ENCODE peak calls at places on chromosomes 5 and 9, in four cellular contexts. O is fibroblast of mammary gland, M is HAP-1, H is HepG2. W is an unnamed sample.

GRCh38 chr5:51096859-51097258 is 286.4 kb upstream of the ISL1 start:
- DNase-seq in O (no peak), M (no peak), H (no peak), W (no peak)

GRCh38 chr5:69299625-69300024 is 33.0 kb downstream of the CCDC125 start:
- DNase-seq in H (no peak), O (no peak), M (no peak), W (no peak)

GRCh38 chr9:76926846-76927245 is 20.9 kb upstream of the PRUNE2 start:
- DNase-seq in M (no peak), O (no peak), H (no peak), W (no peak)

GRCh38 chr5:80185095-80185494 is 70.8 kb downstream of the SERINC5 start:
- DNase-seq in M (no peak), H (no peak), O (no peak), W (no peak)

GRCh38 chr9:38338359-38339014 is 54.0 kb upstream of the ALDH1B1 start:
- DNase-seq in O (no peak), M (no peak), H (no peak), W (no peak)

GRCh38 chr9:73269430-73270101 is 117.9 kb downstream of the ANXA1 start:
- DNase-seq in H (peak; percentile 44), O (peak; percentile 59), M (no peak), W (no peak)

GRCh38 chr9:73775757-73776156 is 624.1 kb downstream of the ANXA1 start:
- DNase-seq in M (no peak), O (peak; percentile 63), H (no peak), W (no peak)

GRCh38 chr5:109145139-109145538 is 264.6 kb downstream of the PJA2 start:
- DNase-seq in H (no peak), M (no peak), O (no peak), W (no peak)

GRCh38 chr5:171926311-171926710 is 80.1 kb downstream of the FBXW11 start:
- DNase-seq in O (no peak), M (peak; percentile 19), H (no peak), W (no peak)

GRCh38 chr9:76716270-76716669 is 48.0 kb upstream of the PCA3 start:
- DNase-seq in O (peak; percentile 57), H (no peak), M (no peak), W (no peak)

GRCh38 chr9:6272229-6272597 is 56.0 kb upstream of the TPD52L3 start:
- DNase-seq in H (peak; percentile 76), M (no peak), O (peak; percentile 94), W (peak; percentile 38)

GRCh38 chr9:35423499-35423898 is 66.4 kb upstream of the RUSC2 start:
- DNase-seq in M (no peak), H (peak; percentile 97), O (peak; percentile 9), W (no peak)

GRCh38 chr5:168843277-168843997 is 264.3 kb upstream of the PANK3 start:
- DNase-seq in O (peak; percentile 68), H (no peak), M (no peak), W (no peak)

GRCh38 chr9:33175633-33176325 is 8.6 kb upstream of the B4GALT1 start:
- DNase-seq in H (no peak), O (no peak), M (no peak), W (no peak)

GRCh38 chr5:10635257-10635860 is 71.5 kb downstream of the ANKRD33B start:
- DNase-seq in M (no peak), H (no peak), O (peak; percentile 74), W (no peak)

GRCh38 chr5:154478752-154479159 is 729 bp upstream of the HAND1 start:
- DNase-seq in O (peak; percentile 10), H (no peak), M (no peak), W (no peak)

GRCh38 chr9:93676310-93677054 is 100.1 kb downstream of the PHF2 start:
- DNase-seq in O (no peak), H (no peak), M (peak; percentile 4), W (no peak)

GRCh38 chr5:120788481-120788880 is 324.4 kb downstream of the PRR16 start:
- DNase-seq in O (no peak), H (no peak), M (no peak), W (no peak)

GRCh38 chr5:2690293-2690692 is 61.2 kb downstream of the IRX2 start:
- DNase-seq in H (no peak), O (no peak), M (no peak), W (no peak)

DNA sequence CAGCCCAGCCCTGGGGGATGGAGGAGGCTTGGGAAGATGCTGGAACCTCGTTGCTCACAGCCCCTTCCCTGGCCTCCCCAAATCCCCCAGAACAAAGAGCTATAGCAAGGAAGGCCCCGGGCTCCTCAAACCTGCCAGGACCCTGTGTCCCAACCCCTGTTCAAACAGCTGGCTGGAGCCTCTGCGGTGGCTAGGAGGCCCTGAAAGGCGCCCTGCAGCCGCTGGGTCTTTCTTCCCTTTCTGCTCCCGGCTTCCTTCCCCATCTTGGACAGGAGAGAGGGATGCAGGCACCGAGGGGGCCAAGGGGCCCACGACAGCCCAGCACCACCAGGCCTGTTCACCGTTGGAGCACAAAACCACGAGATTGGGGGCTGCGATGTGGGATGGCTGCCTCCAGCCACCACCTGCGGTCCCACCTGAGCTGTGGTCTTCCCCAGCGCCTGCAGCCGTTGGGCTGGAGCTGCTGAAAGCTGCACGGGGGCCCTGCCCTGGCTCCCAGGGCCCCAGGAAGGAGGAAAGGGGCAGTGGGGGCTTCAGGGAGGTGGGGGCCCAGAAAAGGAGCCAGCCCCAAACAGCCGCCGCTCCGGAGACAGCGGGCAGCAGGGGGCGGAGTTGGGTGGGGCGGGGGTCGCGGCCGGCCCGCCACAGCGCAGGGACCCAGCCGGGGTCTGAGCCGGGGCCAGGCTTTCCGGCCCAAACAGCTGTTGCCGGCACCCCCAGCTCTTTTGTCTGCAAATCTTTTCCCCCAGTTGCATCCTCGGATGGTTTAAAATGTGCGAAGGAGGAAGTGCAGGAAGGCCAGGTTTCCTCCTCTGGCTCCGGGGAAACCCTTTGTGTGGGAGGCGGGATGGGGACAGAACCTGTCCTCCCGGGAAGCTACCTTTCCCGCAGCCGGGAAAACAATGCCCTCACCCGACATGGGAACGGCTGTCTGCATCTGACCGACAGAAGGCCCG is 16.1 kb downstream of the NOTCH1 start:
- DNase-seq in O (no peak), H (no peak), M (no peak), W (no peak)
- H3K4me3 ChIP-seq in O (no peak overlapping the region), H (no peak overlapping the region), M (no peak overlapping the region), W (no peak overlapping the region)

GRCh38 chr5:43309657-43310056 is 3.6 kb downstream of the HMGCS1 start:
- DNase-seq in O (no peak), M (no peak), H (no peak), W (no peak)
- H3K4me3 ChIP-seq in O (peak overlapping the region; percentile 99), M (no peak overlapping the region), H (no peak overlapping the region), W (no peak overlapping the region)

GRCh38 chr5:32110081-32110696 is 63.9 kb downstream of the GOLPH3 start:
- DNase-seq in M (no peak), H (no peak), O (no peak), W (no peak)

GRCh38 chr5:32116574-32117313 is 57.4 kb downstream of the GOLPH3 start:
- DNase-seq in O (peak; percentile 17), H (no peak), M (no peak), W (no peak)

DNA sequence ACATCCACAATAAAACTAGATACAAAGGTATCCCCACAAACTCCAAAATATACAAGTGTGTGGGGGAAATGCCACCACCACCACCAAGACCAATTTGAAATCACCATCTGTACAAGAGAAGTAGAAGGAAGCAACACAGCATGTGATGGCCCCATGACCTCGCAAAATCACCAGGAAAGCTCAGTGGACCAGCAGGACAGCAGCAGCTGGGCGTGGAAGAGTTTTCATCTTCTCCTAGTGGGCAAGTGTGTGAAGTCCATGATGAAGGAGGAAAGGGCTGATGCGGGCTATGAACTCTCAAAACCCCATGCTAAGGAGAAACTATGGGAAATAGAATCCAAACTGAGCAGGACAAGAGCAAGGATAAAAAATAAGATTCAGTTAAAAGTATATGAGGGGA is 58.1 kb downstream of the GOLPH3 start:
- DNase-seq in O (no peak), H (no peak), M (no peak), W (no peak)
- H3K4me3 ChIP-seq in O (no peak overlapping the region), H (no peak overlapping the region), M (no peak overlapping the region), W (no peak overlapping the region)

DNA sequence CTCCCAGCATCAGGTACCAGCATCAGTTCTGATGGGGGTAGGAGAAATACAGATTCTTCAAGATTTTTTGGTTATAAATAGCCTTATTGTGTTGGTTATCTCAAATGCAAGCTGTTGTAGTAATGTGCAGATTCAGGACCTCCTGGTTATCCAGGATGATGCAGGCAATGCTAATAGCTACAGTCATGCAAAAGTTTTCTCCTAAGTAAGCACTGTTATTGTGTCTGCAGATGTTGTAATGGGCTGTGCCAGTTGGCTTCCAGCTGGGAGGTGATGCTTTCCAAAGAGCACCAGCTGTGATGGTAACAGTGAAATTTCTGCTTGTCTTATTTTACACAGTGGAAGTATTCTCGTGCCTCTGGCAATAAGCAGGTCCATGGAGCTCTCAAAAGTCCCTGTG is 719.2 kb upstream of the CTNND2 start:
- DNase-seq in M (no peak), O (no peak), H (no peak), W (no peak)
- H3K4me3 ChIP-seq in M (no peak overlapping the region), O (no peak overlapping the region), H (no peak overlapping the region), W (no peak overlapping the region)

GRCh38 chr5:147081256-147081872 is 153.5 kb upstream of the STK32A start:
- DNase-seq in M (no peak), O (no peak), H (no peak), W (no peak)
- H3K4me3 ChIP-seq in M (no peak overlapping the region), O (no peak overlapping the region), H (no peak overlapping the region), W (no peak overlapping the region)

GRCh38 chr9:70481471-70481870 is 67.0 kb upstream of the KLF9 start:
- DNase-seq in M (no peak), H (no peak), O (no peak), W (no peak)
- H3K4me3 ChIP-seq in M (no peak overlapping the region), H (no peak overlapping the region), O (no peak overlapping the region), W (no peak overlapping the region)

W was measured in MG63.